ENCODE peak calls at places on chromosome 4, in seven cellular contexts. X, L, P, T, G, W and R are unnamed samples.

GRCh38 chr4:147578057-147578476 is 39.1 kb upstream of the TMEM184C start:
- DNase-seq in X (no peak), L (peak), P (no peak), T (no peak), G (no peak), W (no peak), R (no peak)

GRCh38 chr4:183875251-183875825 is 29.8 kb upstream of the STOX2 start:
- DNase-seq in X (no peak), L (no peak), P (no peak), T (no peak), G (no peak), W (no peak), R (no peak)

GRCh38 chr4:173866289-173866688 is 336.3 kb upstream of the HAND2 start:
- DNase-seq in X (no peak), L (no peak), P (no peak), T (no peak), G (no peak), W (no peak), R (no peak)

GRCh38 chr4:53763813-53764597 is 172.7 kb upstream of the LNX1 start:
- DNase-seq in X (no peak), L (peak), P (no peak), T (no peak), G (no peak), W (no peak), R (no peak)

GRCh38 chr4:1029536-1029935 is 18.1 kb downstream of the FGFRL1 start:
- DNase-seq in X (no peak), L (no peak), P (no peak), T (no peak), G (no peak), W (no peak), R (no peak)

GRCh38 chr4:25178838-25179261 is 18.6 kb upstream of the SEPSECS start:
- DNase-seq in X (no peak), L (no peak), P (no peak), T (no peak), G (no peak), W (no peak), R (no peak)

GRCh38 chr4:187108846-187109245 is 385.2 kb upstream of the FAT1 start:
- DNase-seq in X (no peak), L (no peak), P (no peak), T (no peak), G (no peak), W (no peak), R (no peak)

GRCh38 chr4:34676390-34676789 is 1567.9 kb downstream of the ARAP2 start:
- DNase-seq in X (no peak), L (no peak), P (no peak), T (no peak), G (no peak), W (no peak), R (no peak)

GRCh38 chr4:103046416-103047290 is 27.1 kb upstream of the SLC9B1 start:
- DNase-seq in X (no peak), L (peak), P (no peak), T (peak), G (no peak), W (no peak), R (peak)

GRCh38 chr4:48100248-48100647 is 33.8 kb downstream of the TXK start:
- DNase-seq in X (no peak), L (no peak), P (no peak), T (no peak), G (no peak), W (no peak), R (no peak)

GRCh38 chr4:154741877-154742851 is 1.6 kb upstream of the LRAT start:
- DNase-seq in X (no peak), L (no peak), P (no peak), T (no peak), G (no peak), W (peak), R (no peak)

GRCh38 chr4:120000591-120001296 is 65.9 kb downstream of the MAD2L1 start:
- DNase-seq in X (no peak), L (no peak), P (no peak), T (no peak), G (no peak), W (no peak), R (no peak)

GRCh38 chr4:124144302-124144701 is 568.2 kb downstream of the ANKRD50 start:
- DNase-seq in X (no peak), L (no peak), P (no peak), T (peak), G (no peak), W (no peak), R (no peak)

GRCh38 chr4:139419388-139419914 is 34.5 kb upstream of the RAB33B start:
- DNase-seq in X (no peak), L (no peak), P (peak), T (no peak), G (no peak), W (no peak), R (no peak)

GRCh38 chr4:86630629-86631028 is 36.5 kb downstream of the PTPN13 start:
- DNase-seq in X (no peak), L (no peak), P (no peak), T (no peak), G (no peak), W (no peak), R (no peak)

GRCh38 chr4:19694829-19695228 is 556.9 kb upstream of the SLIT2 start:
- DNase-seq in X (no peak), L (no peak), P (no peak), T (no peak), G (no peak), W (no peak), R (no peak)

GRCh38 chr4:169220854-169221311 is 49.9 kb downstream of the SH3RF1 start:
- DNase-seq in X (no peak), L (no peak), P (no peak), T (no peak), G (no peak), W (no peak), R (no peak)

GRCh38 chr4:125280892-125281403 is 33.8 kb upstream of the FAT4 start:
- DNase-seq in X (no peak), L (no peak), P (no peak), T (no peak), G (no peak), W (no peak), R (no peak)

GRCh38 chr4:88021824-88022223 is 14.4 kb downstream of the PKD2 start:
- DNase-seq in X (no peak), L (no peak), P (no peak), T (no peak), G (no peak), W (no peak), R (no peak)

GRCh38 chr4:52106701-52107100 is 55.6 kb downstream of the SPATA18 start:
- DNase-seq in X (no peak), L (no peak), P (no peak), T (no peak), G (no peak), W (no peak), R (no peak)

GRCh38 chr4:140637836-140638235 is 69.1 kb upstream of the UCP1 start:
- DNase-seq in X (no peak), L (peak), P (no peak), T (peak), G (peak), W (no peak), R (no peak)

GRCh38 chr4:86011117-86011516 is 348.7 kb downstream of the MAPK10 start:
- DNase-seq in X (no peak), L (no peak), P (no peak), T (no peak), G (no peak), W (no peak), R (no peak)

GRCh38 chr4:39126256-39127095 is 55.9 kb upstream of the WDR19 start:
- DNase-seq in X (no peak), L (no peak), P (no peak), T (no peak), G (no peak), W (no peak), R (no peak)

GRCh38 chr4:89067407-89067806 is 10.4 kb upstream of the FAM13A start:
- DNase-seq in X (no peak), L (no peak), P (no peak), T (no peak), G (no peak), W (no peak), R (no peak)

GRCh38 chr4:127965803-127966175 is 583 bp downstream of the ABHD18 start:
- DNase-seq in X (peak), L (peak), P (peak), T (peak), G (peak), W (peak), R (peak)

GRCh38 chr4:97587912-97588311 is 555.4 kb downstream of the STPG2 start:
- DNase-seq in X (no peak), L (peak), P (no peak), T (no peak), G (no peak), W (no peak), R (no peak)

GRCh38 chr4:3302164-3302785 is 9.5 kb downstream of the RGS12 start:
- DNase-seq in X (peak), L (no peak), P (no peak), T (no peak), G (peak), W (no peak), R (no peak)

GRCh38 chr4:104395219-104395618 is 99.5 kb downstream of the CXXC4 start:
- DNase-seq in X (no peak), L (no peak), P (no peak), T (peak), G (no peak), W (no peak), R (no peak)

GRCh38 chr4:110184124-110184790 is 14.2 kb downstream of the ELOVL6 start:
- DNase-seq in X (no peak), L (no peak), P (peak), T (no peak), G (no peak), W (no peak), R (no peak)

GRCh38 chr4:89519771-89520170 is 212.2 kb upstream of the GPRIN3 start:
- DNase-seq in X (no peak), L (no peak), P (no peak), T (no peak), G (no peak), W (no peak), R (no peak)

GRCh38 chr4:26226978-26227377 is 93.8 kb upstream of the RBPJ start:
- DNase-seq in X (no peak), L (no peak), P (no peak), T (no peak), G (no peak), W (no peak), R (no peak)

GRCh38 chr4:151646322-151646721 is 114.5 kb downstream of the GATB start:
- DNase-seq in X (no peak), L (no peak), P (no peak), T (no peak), G (no peak), W (no peak), R (no peak)

GRCh38 chr4:115851918-115852766 is 738.7 kb upstream of the NDST4 start:
- DNase-seq in X (no peak), L (peak), P (peak), T (peak), G (no peak), W (peak), R (no peak)

GRCh38 chr4:186351672-186352194 is 85.7 kb downstream of the F11 start:
- DNase-seq in X (no peak), L (no peak), P (no peak), T (peak), G (no peak), W (no peak), R (no peak)

GRCh38 chr4:27836505-27836904 is 975.9 kb downstream of the STIM2 start:
- DNase-seq in X (no peak), L (no peak), P (no peak), T (no peak), G (no peak), W (no peak), R (no peak)